ENCODE peak calls at places on chromosomes 7 and 10, in six cellular contexts. S, H, G, R, O and F are unnamed samples.
A peak's percentile ranks its signal among the peaks of the same experiment; 100 is the strongest.

GRCh38 chr7:47267346-47267745 is 314.6 kb downstream of the TNS3 start:
- DNase-seq in S (no peak), H (no peak), G (no peak), R (no peak), O (no peak), F (no peak)

GRCh38 chr7:10940748-10941358 is 32.8 kb upstream of the PHF14 start:
- DNase-seq in S (no peak), H (no peak), G (no peak), R (no peak), O (peak; percentile 9), F (no peak)

GRCh38 chr10:1531883-1532597 is 205.3 kb downstream of the ADARB2 start:
- DNase-seq in S (no peak), H (no peak), G (peak; percentile 29), R (no peak), O (no peak), F (peak; percentile 39)

GRCh38 chr7:26151096-26151495 is 902 bp upstream of the NFE2L3 start:
- DNase-seq in S (no peak), H (no peak), G (no peak), R (no peak), O (no peak), F (no peak)

GRCh38 chr10:109837384-109837783 is 85.9 kb downstream of the XPNPEP1 start:
- DNase-seq in S (no peak), H (no peak), G (no peak), R (no peak), O (no peak), F (no peak)

GRCh38 chr7:30853576-30853975 is 58.1 kb upstream of the AQP1 start:
- DNase-seq in S (no peak), H (no peak), G (peak; percentile 45), R (no peak), O (no peak), F (peak; percentile 22)

GRCh38 chr10:109259293-109259692 is 664.0 kb downstream of the XPNPEP1 start:
- DNase-seq in S (no peak), H (no peak), G (no peak), R (no peak), O (no peak), F (no peak)

GRCh38 chr7:98464558-98464940 is 63.7 kb upstream of the BAIAP2L1 start:
- DNase-seq in S (no peak), H (no peak), G (no peak), R (no peak), O (no peak), F (no peak)

GRCh38 chr10:82691211-82691610 is 816.2 kb downstream of the NRG3 start:
- DNase-seq in S (no peak), H (no peak), G (no peak), R (no peak), O (no peak), F (no peak)

GRCh38 chr7:114345494-114345893 is 69.1 kb upstream of the FOXP2 start:
- DNase-seq in S (no peak), H (no peak), G (no peak), R (no peak), O (no peak), F (no peak)
- H3K27ac ChIP-seq in S (no peak overlapping the region), H (no peak overlapping the region), G (no peak overlapping the region), R (no peak overlapping the region), O (no peak overlapping the region), F (no peak overlapping the region)

GRCh38 chr10:118584181-118584954 is 11.1 kb downstream of the PRLHR start:
- DNase-seq in S (no peak), H (no peak), G (no peak), R (no peak), O (no peak), F (no peak)
- H3K4me1 ChIP-seq in S (no peaks in the 10 kb centered on the region), H (no peaks in the 10 kb centered on the region), G (no peaks in the 10 kb centered on the region), R (no peaks in the 10 kb centered on the region), O (peaks cover 9% of the 10 kb centered on the region), F (no peaks in the 10 kb centered on the region)

DNA sequence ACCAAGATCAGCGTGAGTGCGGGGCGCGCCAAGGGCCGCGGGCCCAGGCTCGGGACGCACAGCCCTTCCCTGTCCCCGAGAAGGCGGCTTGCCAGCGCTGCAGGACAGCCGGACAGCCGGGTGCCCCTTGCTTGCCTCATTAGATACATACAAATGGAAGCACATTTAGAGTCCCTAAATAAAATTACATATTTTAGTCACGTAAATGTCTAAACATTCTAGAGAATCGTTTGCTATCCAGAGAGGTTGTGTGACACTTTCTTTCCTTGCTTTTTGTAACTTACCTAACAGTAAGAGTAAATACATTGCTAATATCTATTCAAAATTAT is 4.8 kb downstream of the VSTM2A start:
- DNase-seq in S (no peak), H (no peak), G (no peak), R (no peak), O (no peak), F (no peak)
- H3K4me3 ChIP-seq in S (peak overlapping the region; percentile 30), H (peak overlapping the region; percentile 15), G (no peak overlapping the region), R (no peak overlapping the region), O (peak overlapping the region; percentile 48), F (no peak overlapping the region)

GRCh38 chr10:31322647-31323046 is 3.6 kb downstream of the ZEB1 start:
- DNase-seq in S (no peak), H (no peak), G (no peak), R (no peak), O (no peak), F (no peak)
- H3K27ac ChIP-seq in S (no peak overlapping the region), H (no peak overlapping the region), G (no peak overlapping the region), R (no peak overlapping the region), O (no peak overlapping the region), F (no peak overlapping the region)

GRCh38 chr7:158574308-158575036 is 13.2 kb downstream of the PTPRN2 start:
- DNase-seq in S (no peak), H (no peak), G (no peak), R (no peak), O (no peak), F (peak; percentile 24)
- H3K4me1 ChIP-seq in S (no peaks in the 10 kb centered on the region), H (peaks cover 7% of the 10 kb centered on the region), G (no peaks in the 10 kb centered on the region), R (no peaks in the 10 kb centered on the region), O (peaks cover 3% of the 10 kb centered on the region), F (no peaks in the 10 kb centered on the region)

GRCh38 chr7:106050002-106050742 is 61.9 kb downstream of the SYPL1 start:
- DNase-seq in S (no peak), H (no peak), G (no peak), R (no peak), O (no peak), F (no peak)

GRCh38 chr7:106048621-106049020 is 63.5 kb downstream of the SYPL1 start:
- DNase-seq in S (no peak), H (no peak), G (no peak), R (no peak), O (no peak), F (no peak)

GRCh38 chr7:106049139-106049725 is 62.9 kb downstream of the SYPL1 start:
- DNase-seq in S (no peak), H (no peak), G (no peak), R (no peak), O (no peak), F (no peak)

GRCh38 chr7:106052681-106053080 is 59.4 kb downstream of the SYPL1 start:
- DNase-seq in S (no peak), H (no peak), G (no peak), R (no peak), O (no peak), F (no peak)

DNA sequence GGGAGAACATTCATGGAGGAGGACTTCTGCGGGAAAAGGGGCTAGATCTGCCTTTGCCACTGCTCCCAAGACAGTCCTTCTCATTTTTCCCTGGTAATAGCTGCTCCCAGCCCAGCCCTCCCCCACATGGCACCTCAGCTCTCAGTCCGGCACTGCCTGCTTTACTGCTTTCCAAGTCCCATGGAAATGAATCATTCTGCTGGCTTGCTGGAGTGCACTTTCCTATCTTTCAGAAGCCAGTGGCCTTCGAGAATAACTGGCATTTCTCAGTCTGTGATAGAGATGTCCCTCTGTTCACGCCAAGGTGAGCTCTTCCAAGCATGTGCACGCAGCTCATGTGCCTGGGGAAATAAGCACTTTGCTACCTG is 61.4 kb downstream of the SYPL1 start:
- DNase-seq in S (no peak), H (no peak), G (no peak), R (no peak), O (no peak), F (no peak)
- H3K4me3 ChIP-seq in S (no peak overlapping the region), H (no peak overlapping the region), G (no peak overlapping the region), R (no peak overlapping the region), O (no peak overlapping the region), F (no peak overlapping the region)